ENCODE peak calls at places on chromosomes 11 and 22, in five cellular contexts. Y is smooth muscle cell of the brain vasculature, K is fibroblast of the aortic adventitia, Q is left ventricle myocardium inferior, X is non-pigmented ciliary epithelial cell. C is an unnamed sample.

GRCh38 chr11:115284766-115285165 is 219.4 kb downstream of the CADM1 start:
- DNase-seq in Y (no peak), K (no peak), Q (no peak), X (no peak), C (no peak)

GRCh38 chr11:124586247-124586860 is 16.6 kb downstream of the OR8A1 start:
- DNase-seq in Y (peak), K (peak), Q (peak), X (peak), C (peak)

GRCh38 chr11:127362754-127363153 is 362.2 kb upstream of the KIRREL3 start:
- DNase-seq in Y (no peak), K (no peak), Q (no peak), X (no peak), C (no peak)

GRCh38 chr11:74636633-74637184 is 44.3 kb downstream of the POLD3 start:
- DNase-seq in Y (peak), K (peak), Q (no peak), X (peak), C (no peak)

GRCh38 chr11:69716099-69716498 is 12.3 kb upstream of the FGF19 start:
- DNase-seq in Y (no peak), K (no peak), Q (no peak), X (no peak), C (no peak)

GRCh38 chr11:67368621-67369020 is 4.8 kb downstream of the CLCF1 start:
- DNase-seq in Y (no peak), K (no peak), Q (no peak), X (no peak), C (no peak)

GRCh38 chr11:16790484-16791240 is 52.2 kb downstream of the C11orf58 start:
- DNase-seq in Y (no peak), K (no peak), Q (no peak), X (no peak), C (no peak)

GRCh38 chr11:75337195-75337654 is 14.2 kb downstream of the ARRB1 start:
- DNase-seq in Y (no peak), K (peak), Q (no peak), X (no peak), C (peak)

GRCh38 chr11:14179126-14179820 is 179.7 kb downstream of the RRAS2 start:
- DNase-seq in Y (no peak), K (peak), Q (no peak), X (no peak), C (no peak)

GRCh38 chr11:76654310-76654851 is 16.2 kb downstream of the LRRC32 start:
- DNase-seq in Y (no peak), K (peak), Q (peak), X (no peak), C (peak)

GRCh38 chr11:102914238-102915043 is 39.7 kb upstream of the MMP12 start:
- DNase-seq in Y (peak), K (peak), Q (no peak), X (no peak), C (no peak)

GRCh38 chr22:46087816-46088277 is 62.5 kb upstream of the PPARA start:
- DNase-seq in Y (peak), K (peak), Q (peak), X (no peak), C (peak)

GRCh38 chr11:45133871-45134270 is 12.6 kb upstream of the PRDM11 start:
- DNase-seq in Y (no peak), K (no peak), Q (no peak), X (no peak), C (no peak)

GRCh38 chr11:62148271-62148980 is 24.6 kb downstream of the INCENP start:
- DNase-seq in Y (no peak), K (no peak), Q (no peak), X (no peak), C (no peak)

GRCh38 chr22:40383905-40384304 is 13.5 kb downstream of the SGSM3 start:
- DNase-seq in Y (no peak), K (peak), Q (no peak), X (peak), C (no peak)

GRCh38 chr11:68463714-68464113 is 3.2 kb downstream of the PPP6R3 start:
- DNase-seq in Y (no peak), K (no peak), Q (no peak), X (no peak), C (no peak)

C was measured in left cardiac atrium.